ENCODE peak calls at places on chromosomes 13 and 19, in ten cellular contexts. One of them, this sample, is unnamed.

GRCh38 chr13:80039000-80039399 is 301.9 kb downstream of the SPRY2 start:
- DNase-seq in AG04450: no peak
- DNase-seq in OCI-LY7: no peak
- DNase-seq in activated CD8-positive, alpha-beta memory T cell treated with anti-CD3 and anti-CD28 coated beads, Interleukin-2, amount 50 U/mL, for 4 hours: no peak
- DNase-seq in endodermal cell: no peak
- DNase-seq in germinal center: no peak
- DNase-seq in NCI-H1092 treated with DMSO at 0.1 percent for 48 hours: no peak
- DNase-seq in spleen: no peak
- DNase-seq in RCC 7860: no peak
- DNase-seq in activated CD4-positive, alpha-beta T cell treated with anti-CD3 and anti-CD28 coated beads for 24 hours: no peak
- DNase-seq in this sample: no peak

GRCh38 chr13:37070145-37070695 is 10.7 kb upstream of the SUPT20H start:
- DNase-seq in spleen: peak; percentile 51
- DNase-seq in endodermal cell: no peak
- DNase-seq in AG04450: no peak
- DNase-seq in activated CD4-positive, alpha-beta T cell treated with anti-CD3 and anti-CD28 coated beads for 24 hours: no peak
- DNase-seq in OCI-LY7: no peak
- DNase-seq in NCI-H1092 treated with DMSO at 0.1 percent for 48 hours: no peak
- DNase-seq in activated CD8-positive, alpha-beta memory T cell treated with anti-CD3 and anti-CD28 coated beads, Interleukin-2, amount 50 U/mL, for 4 hours: no peak
- DNase-seq in RCC 7860: no peak
- DNase-seq in germinal center: no peak
- DNase-seq in this sample: no peak

GRCh38 chr13:86601351-86601750 is 802.1 kb upstream of the SLITRK6 start:
- DNase-seq in AG04450: no peak
- DNase-seq in NCI-H1092 treated with DMSO at 0.1 percent for 48 hours: no peak
- DNase-seq in activated CD4-positive, alpha-beta T cell treated with anti-CD3 and anti-CD28 coated beads for 24 hours: no peak
- DNase-seq in endodermal cell: no peak
- DNase-seq in RCC 7860: peak; percentile 12
- DNase-seq in activated CD8-positive, alpha-beta memory T cell treated with anti-CD3 and anti-CD28 coated beads, Interleukin-2, amount 50 U/mL, for 4 hours: no peak
- DNase-seq in germinal center: no peak
- DNase-seq in OCI-LY7: no peak
- DNase-seq in spleen: no peak
- DNase-seq in this sample: no peak

GRCh38 chr19:46442808-46443450 is 14.2 kb upstream of the PNMA8C start:
- DNase-seq in germinal center: no peak
- DNase-seq in NCI-H1092 treated with DMSO at 0.1 percent for 48 hours: no peak
- DNase-seq in endodermal cell: no peak
- DNase-seq in AG04450: peak; percentile 44
- DNase-seq in spleen: no peak
- DNase-seq in OCI-LY7: no peak
- DNase-seq in activated CD8-positive, alpha-beta memory T cell treated with anti-CD3 and anti-CD28 coated beads, Interleukin-2, amount 50 U/mL, for 4 hours: no peak
- DNase-seq in activated CD4-positive, alpha-beta T cell treated with anti-CD3 and anti-CD28 coated beads for 24 hours: no peak
- DNase-seq in RCC 7860: peak; percentile 37
- DNase-seq in this sample: no peak

GRCh38 chr13:95121516-95121915 is 179.7 kb downstream of the ABCC4 start:
- DNase-seq in activated CD4-positive, alpha-beta T cell treated with anti-CD3 and anti-CD28 coated beads for 24 hours: no peak
- DNase-seq in OCI-LY7: no peak
- DNase-seq in spleen: no peak
- DNase-seq in germinal center: no peak
- DNase-seq in AG04450: no peak
- DNase-seq in NCI-H1092 treated with DMSO at 0.1 percent for 48 hours: no peak
- DNase-seq in RCC 7860: no peak
- DNase-seq in activated CD8-positive, alpha-beta memory T cell treated with anti-CD3 and anti-CD28 coated beads, Interleukin-2, amount 50 U/mL, for 4 hours: no peak
- DNase-seq in endodermal cell: no peak
- DNase-seq in this sample: no peak

GRCh38 chr19:5978606-5979552 is 939 bp upstream of the RANBP3 start:
- DNase-seq in germinal center: no peak
- DNase-seq in activated CD8-positive, alpha-beta memory T cell treated with anti-CD3 and anti-CD28 coated beads, Interleukin-2, amount 50 U/mL, for 4 hours: no peak
- DNase-seq in OCI-LY7: peak; percentile 29
- DNase-seq in AG04450: no peak
- DNase-seq in NCI-H1092 treated with DMSO at 0.1 percent for 48 hours: no peak
- DNase-seq in endodermal cell: no peak
- DNase-seq in RCC 7860: no peak
- DNase-seq in activated CD4-positive, alpha-beta T cell treated with anti-CD3 and anti-CD28 coated beads for 24 hours: no peak
- DNase-seq in spleen: no peak
- DNase-seq in this sample: no peak

GRCh38 chr13:94267581-94267980 is 211.9 kb downstream of the DCT start:
- DNase-seq in spleen: no peak
- DNase-seq in AG04450: no peak
- DNase-seq in OCI-LY7: no peak
- DNase-seq in germinal center: no peak
- DNase-seq in activated CD4-positive, alpha-beta T cell treated with anti-CD3 and anti-CD28 coated beads for 24 hours: no peak
- DNase-seq in activated CD8-positive, alpha-beta memory T cell treated with anti-CD3 and anti-CD28 coated beads, Interleukin-2, amount 50 U/mL, for 4 hours: no peak
- DNase-seq in NCI-H1092 treated with DMSO at 0.1 percent for 48 hours: peak; percentile 71
- DNase-seq in endodermal cell: no peak
- DNase-seq in RCC 7860: no peak
- DNase-seq in this sample: no peak

GRCh38 chr19:50482886-50483285 is 6.2 kb upstream of the GARIN5A start:
- DNase-seq in AG04450: no peak
- DNase-seq in activated CD8-positive, alpha-beta memory T cell treated with anti-CD3 and anti-CD28 coated beads, Interleukin-2, amount 50 U/mL, for 4 hours: no peak
- DNase-seq in NCI-H1092 treated with DMSO at 0.1 percent for 48 hours: no peak
- DNase-seq in activated CD4-positive, alpha-beta T cell treated with anti-CD3 and anti-CD28 coated beads for 24 hours: no peak
- DNase-seq in RCC 7860: no peak
- DNase-seq in endodermal cell: no peak
- DNase-seq in spleen: peak; percentile 18
- DNase-seq in OCI-LY7: no peak
- DNase-seq in germinal center: no peak
- DNase-seq in this sample: no peak

GRCh38 chr13:24381539-24382265 is 72.3 kb downstream of the C1QTNF9 start:
- DNase-seq in OCI-LY7: no peak
- DNase-seq in spleen: no peak
- DNase-seq in activated CD4-positive, alpha-beta T cell treated with anti-CD3 and anti-CD28 coated beads for 24 hours: no peak
- DNase-seq in NCI-H1092 treated with DMSO at 0.1 percent for 48 hours: no peak
- DNase-seq in RCC 7860: no peak
- DNase-seq in endodermal cell: no peak
- DNase-seq in germinal center: no peak
- DNase-seq in activated CD8-positive, alpha-beta memory T cell treated with anti-CD3 and anti-CD28 coated beads, Interleukin-2, amount 50 U/mL, for 4 hours: no peak
- DNase-seq in AG04450: no peak
- DNase-seq in this sample: no peak

GRCh38 chr13:81636120-81636519 is 1295.2 kb upstream of the SPRY2 start:
- DNase-seq in germinal center: no peak
- DNase-seq in endodermal cell: no peak
- DNase-seq in RCC 7860: no peak
- DNase-seq in OCI-LY7: no peak
- DNase-seq in spleen: no peak
- DNase-seq in activated CD8-positive, alpha-beta memory T cell treated with anti-CD3 and anti-CD28 coated beads, Interleukin-2, amount 50 U/mL, for 4 hours: no peak
- DNase-seq in NCI-H1092 treated with DMSO at 0.1 percent for 48 hours: no peak
- DNase-seq in AG04450: no peak
- DNase-seq in activated CD4-positive, alpha-beta T cell treated with anti-CD3 and anti-CD28 coated beads for 24 hours: no peak
- DNase-seq in this sample: no peak

GRCh38 chr13:86856996-86857395 is 814.2 kb upstream of the SLITRK5 start:
- DNase-seq in endodermal cell: no peak
- DNase-seq in activated CD4-positive, alpha-beta T cell treated with anti-CD3 and anti-CD28 coated beads for 24 hours: no peak
- DNase-seq in NCI-H1092 treated with DMSO at 0.1 percent for 48 hours: no peak
- DNase-seq in RCC 7860: no peak
- DNase-seq in AG04450: peak; percentile 13
- DNase-seq in spleen: no peak
- DNase-seq in germinal center: no peak
- DNase-seq in activated CD8-positive, alpha-beta memory T cell treated with anti-CD3 and anti-CD28 coated beads, Interleukin-2, amount 50 U/mL, for 4 hours: no peak
- DNase-seq in OCI-LY7: no peak
- DNase-seq in this sample: peak; percentile 59

GRCh38 chr13:112893570-112894422 is 75.2 kb upstream of the MCF2L start:
- DNase-seq in activated CD8-positive, alpha-beta memory T cell treated with anti-CD3 and anti-CD28 coated beads, Interleukin-2, amount 50 U/mL, for 4 hours: no peak
- DNase-seq in OCI-LY7: no peak
- DNase-seq in AG04450: no peak
- DNase-seq in RCC 7860: peak; percentile 25
- DNase-seq in NCI-H1092 treated with DMSO at 0.1 percent for 48 hours: peak; percentile 51
- DNase-seq in endodermal cell: peak; percentile 93
- DNase-seq in germinal center: peak; percentile 77
- DNase-seq in activated CD4-positive, alpha-beta T cell treated with anti-CD3 and anti-CD28 coated beads for 24 hours: no peak
- DNase-seq in spleen: peak; percentile 87
- DNase-seq in this sample: peak; percentile 76

GRCh38 chr13:41026806-41027205 is 7.7 kb upstream of the ELF1 start:
- DNase-seq in activated CD8-positive, alpha-beta memory T cell treated with anti-CD3 and anti-CD28 coated beads, Interleukin-2, amount 50 U/mL, for 4 hours: no peak
- DNase-seq in activated CD4-positive, alpha-beta T cell treated with anti-CD3 and anti-CD28 coated beads for 24 hours: no peak
- DNase-seq in spleen: no peak
- DNase-seq in NCI-H1092 treated with DMSO at 0.1 percent for 48 hours: no peak
- DNase-seq in AG04450: no peak
- DNase-seq in endodermal cell: no peak
- DNase-seq in OCI-LY7: no peak
- DNase-seq in RCC 7860: no peak
- DNase-seq in germinal center: no peak
- DNase-seq in this sample: no peak

GRCh38 chr19:28643284-28643683 is 569.7 kb downstream of the UQCRFS1 start:
- DNase-seq in germinal center: no peak
- DNase-seq in AG04450: no peak
- DNase-seq in RCC 7860: no peak
- DNase-seq in activated CD8-positive, alpha-beta memory T cell treated with anti-CD3 and anti-CD28 coated beads, Interleukin-2, amount 50 U/mL, for 4 hours: no peak
- DNase-seq in spleen: no peak
- DNase-seq in NCI-H1092 treated with DMSO at 0.1 percent for 48 hours: no peak
- DNase-seq in OCI-LY7: no peak
- DNase-seq in activated CD4-positive, alpha-beta T cell treated with anti-CD3 and anti-CD28 coated beads for 24 hours: no peak
- DNase-seq in endodermal cell: no peak
- DNase-seq in this sample: no peak

GRCh38 chr13:113786262-113786841 is 27.3 kb downstream of the TMEM255B start:
- DNase-seq in activated CD4-positive, alpha-beta T cell treated with anti-CD3 and anti-CD28 coated beads for 24 hours: no peak
- DNase-seq in spleen: peak; percentile 38
- DNase-seq in AG04450: peak; percentile 29
- DNase-seq in activated CD8-positive, alpha-beta memory T cell treated with anti-CD3 and anti-CD28 coated beads, Interleukin-2, amount 50 U/mL, for 4 hours: peak; percentile 9
- DNase-seq in germinal center: no peak
- DNase-seq in NCI-H1092 treated with DMSO at 0.1 percent for 48 hours: no peak
- DNase-seq in OCI-LY7: no peak
- DNase-seq in endodermal cell: peak; percentile 18
- DNase-seq in RCC 7860: peak; percentile 9
- DNase-seq in this sample: no peak

GRCh38 chr13:109922518-109922917 is 136.1 kb upstream of the IRS2 start:
- DNase-seq in germinal center: no peak
- DNase-seq in endodermal cell: no peak
- DNase-seq in RCC 7860: no peak
- DNase-seq in OCI-LY7: no peak
- DNase-seq in AG04450: no peak
- DNase-seq in spleen: no peak
- DNase-seq in activated CD8-positive, alpha-beta memory T cell treated with anti-CD3 and anti-CD28 coated beads, Interleukin-2, amount 50 U/mL, for 4 hours: no peak
- DNase-seq in NCI-H1092 treated with DMSO at 0.1 percent for 48 hours: no peak
- DNase-seq in activated CD4-positive, alpha-beta T cell treated with anti-CD3 and anti-CD28 coated beads for 24 hours: no peak
- DNase-seq in this sample: no peak

GRCh38 chr19:34365463-34366401 is 736 bp downstream of the GPI start:
- DNase-seq in AG04450: no peak
- DNase-seq in endodermal cell: peak; percentile 72
- DNase-seq in NCI-H1092 treated with DMSO at 0.1 percent for 48 hours: peak; percentile 13
- DNase-seq in RCC 7860: no peak
- DNase-seq in OCI-LY7: peak; percentile 36
- DNase-seq in spleen: peak; percentile 86
- DNase-seq in activated CD4-positive, alpha-beta T cell treated with anti-CD3 and anti-CD28 coated beads for 24 hours: no peak
- DNase-seq in activated CD8-positive, alpha-beta memory T cell treated with anti-CD3 and anti-CD28 coated beads, Interleukin-2, amount 50 U/mL, for 4 hours: peak; percentile 24
- DNase-seq in germinal center: peak; percentile 24
- DNase-seq in this sample: peak; percentile 51

GRCh38 chr13:92716749-92717148 is 509.9 kb upstream of the GPC6 start:
- DNase-seq in spleen: no peak
- DNase-seq in germinal center: no peak
- DNase-seq in OCI-LY7: no peak
- DNase-seq in activated CD4-positive, alpha-beta T cell treated with anti-CD3 and anti-CD28 coated beads for 24 hours: no peak
- DNase-seq in NCI-H1092 treated with DMSO at 0.1 percent for 48 hours: no peak
- DNase-seq in AG04450: no peak
- DNase-seq in RCC 7860: peak; percentile 9
- DNase-seq in activated CD8-positive, alpha-beta memory T cell treated with anti-CD3 and anti-CD28 coated beads, Interleukin-2, amount 50 U/mL, for 4 hours: no peak
- DNase-seq in endodermal cell: no peak
- DNase-seq in this sample: peak; percentile 11

GRCh38 chr13:40528881-40529280 is 137.6 kb downstream of the FOXO1 start:
- DNase-seq in activated CD4-positive, alpha-beta T cell treated with anti-CD3 and anti-CD28 coated beads for 24 hours: no peak
- DNase-seq in OCI-LY7: no peak
- DNase-seq in activated CD8-positive, alpha-beta memory T cell treated with anti-CD3 and anti-CD28 coated beads, Interleukin-2, amount 50 U/mL, for 4 hours: no peak
- DNase-seq in AG04450: no peak
- DNase-seq in spleen: no peak
- DNase-seq in germinal center: no peak
- DNase-seq in NCI-H1092 treated with DMSO at 0.1 percent for 48 hours: no peak
- DNase-seq in endodermal cell: no peak
- DNase-seq in RCC 7860: peak; percentile 4
- DNase-seq in this sample: no peak

GRCh38 chr13:29369060-29369743 is 226.3 kb downstream of the SLC7A1 start:
- DNase-seq in activated CD4-positive, alpha-beta T cell treated with anti-CD3 and anti-CD28 coated beads for 24 hours: no peak
- DNase-seq in OCI-LY7: peak; percentile 75
- DNase-seq in spleen: no peak
- DNase-seq in NCI-H1092 treated with DMSO at 0.1 percent for 48 hours: peak; percentile 3
- DNase-seq in activated CD8-positive, alpha-beta memory T cell treated with anti-CD3 and anti-CD28 coated beads, Interleukin-2, amount 50 U/mL, for 4 hours: no peak
- DNase-seq in endodermal cell: peak; percentile 69
- DNase-seq in germinal center: peak; percentile 12
- DNase-seq in RCC 7860: peak; percentile 6
- DNase-seq in AG04450: no peak
- DNase-seq in this sample: peak; percentile 68

GRCh38 chr19:33486407-33486806 is 35.2 kb downstream of the PEPD start:
- DNase-seq in activated CD4-positive, alpha-beta T cell treated with anti-CD3 and anti-CD28 coated beads for 24 hours: no peak
- DNase-seq in NCI-H1092 treated with DMSO at 0.1 percent for 48 hours: no peak
- DNase-seq in RCC 7860: no peak
- DNase-seq in AG04450: no peak
- DNase-seq in germinal center: no peak
- DNase-seq in endodermal cell: no peak
- DNase-seq in spleen: peak; percentile 49
- DNase-seq in activated CD8-positive, alpha-beta memory T cell treated with anti-CD3 and anti-CD28 coated beads, Interleukin-2, amount 50 U/mL, for 4 hours: peak; percentile 11
- DNase-seq in OCI-LY7: no peak
- DNase-seq in this sample: no peak

GRCh38 chr13:60583911-60584753 is 187.1 kb downstream of the TDRD3 start:
- DNase-seq in activated CD8-positive, alpha-beta memory T cell treated with anti-CD3 and anti-CD28 coated beads, Interleukin-2, amount 50 U/mL, for 4 hours: no peak
- DNase-seq in RCC 7860: no peak
- DNase-seq in germinal center: no peak
- DNase-seq in AG04450: peak; percentile 29
- DNase-seq in spleen: no peak
- DNase-seq in OCI-LY7: no peak
- DNase-seq in activated CD4-positive, alpha-beta T cell treated with anti-CD3 and anti-CD28 coated beads for 24 hours: no peak
- DNase-seq in NCI-H1092 treated with DMSO at 0.1 percent for 48 hours: no peak
- DNase-seq in endodermal cell: peak; percentile 77
- DNase-seq in this sample: peak; percentile 83

GRCh38 chr13:114004416-114005205 is 30.7 kb upstream of the C13orf46 start:
- DNase-seq in NCI-H1092 treated with DMSO at 0.1 percent for 48 hours: no peak
- DNase-seq in spleen: peak; percentile 61
- DNase-seq in activated CD4-positive, alpha-beta T cell treated with anti-CD3 and anti-CD28 coated beads for 24 hours: no peak
- DNase-seq in AG04450: no peak
- DNase-seq in activated CD8-positive, alpha-beta memory T cell treated with anti-CD3 and anti-CD28 coated beads, Interleukin-2, amount 50 U/mL, for 4 hours: no peak
- DNase-seq in germinal center: no peak
- DNase-seq in OCI-LY7: no peak
- DNase-seq in RCC 7860: no peak
- DNase-seq in endodermal cell: no peak
- DNase-seq in this sample: no peak

GRCh38 chr13:35210234-35210633 is 266.3 kb downstream of the MAB21L1 start:
- DNase-seq in NCI-H1092 treated with DMSO at 0.1 percent for 48 hours: no peak
- DNase-seq in spleen: no peak
- DNase-seq in activated CD8-positive, alpha-beta memory T cell treated with anti-CD3 and anti-CD28 coated beads, Interleukin-2, amount 50 U/mL, for 4 hours: no peak
- DNase-seq in RCC 7860: no peak
- DNase-seq in activated CD4-positive, alpha-beta T cell treated with anti-CD3 and anti-CD28 coated beads for 24 hours: no peak
- DNase-seq in OCI-LY7: no peak
- DNase-seq in germinal center: no peak
- DNase-seq in endodermal cell: no peak
- DNase-seq in AG04450: no peak
- DNase-seq in this sample: no peak

GRCh38 chr19:35805518-35806102 is 7.0 kb downstream of the PRODH2 start:
- DNase-seq in AG04450: no peak
- DNase-seq in activated CD4-positive, alpha-beta T cell treated with anti-CD3 and anti-CD28 coated beads for 24 hours: no peak
- DNase-seq in endodermal cell: no peak
- DNase-seq in NCI-H1092 treated with DMSO at 0.1 percent for 48 hours: peak; percentile 72
- DNase-seq in spleen: no peak
- DNase-seq in OCI-LY7: no peak
- DNase-seq in activated CD8-positive, alpha-beta memory T cell treated with anti-CD3 and anti-CD28 coated beads, Interleukin-2, amount 50 U/mL, for 4 hours: no peak
- DNase-seq in RCC 7860: no peak
- DNase-seq in germinal center: no peak
- DNase-seq in this sample: no peak

GRCh38 chr13:30423891-30424290 is 1.6 kb downstream of the UBE2L5 start:
- DNase-seq in endodermal cell: no peak
- DNase-seq in RCC 7860: no peak
- DNase-seq in AG04450: no peak
- DNase-seq in activated CD8-positive, alpha-beta memory T cell treated with anti-CD3 and anti-CD28 coated beads, Interleukin-2, amount 50 U/mL, for 4 hours: no peak
- DNase-seq in germinal center: no peak
- DNase-seq in OCI-LY7: no peak
- DNase-seq in spleen: no peak
- DNase-seq in NCI-H1092 treated with DMSO at 0.1 percent for 48 hours: no peak
- DNase-seq in activated CD4-positive, alpha-beta T cell treated with anti-CD3 and anti-CD28 coated beads for 24 hours: no peak
- DNase-seq in this sample: no peak

GRCh38 chr13:97695684-97696083 is 257.8 kb upstream of the IPO5 start:
- DNase-seq in RCC 7860: peak; percentile 36
- DNase-seq in AG04450: no peak
- DNase-seq in germinal center: no peak
- DNase-seq in endodermal cell: no peak
- DNase-seq in activated CD8-positive, alpha-beta memory T cell treated with anti-CD3 and anti-CD28 coated beads, Interleukin-2, amount 50 U/mL, for 4 hours: no peak
- DNase-seq in spleen: no peak
- DNase-seq in activated CD4-positive, alpha-beta T cell treated with anti-CD3 and anti-CD28 coated beads for 24 hours: no peak
- DNase-seq in NCI-H1092 treated with DMSO at 0.1 percent for 48 hours: no peak
- DNase-seq in OCI-LY7: no peak
- DNase-seq in this sample: no peak

GRCh38 chr19:38985262-38985661 is 9.7 kb upstream of the FBXO17 start:
- DNase-seq in RCC 7860: no peak
- DNase-seq in activated CD8-positive, alpha-beta memory T cell treated with anti-CD3 and anti-CD28 coated beads, Interleukin-2, amount 50 U/mL, for 4 hours: no peak
- DNase-seq in endodermal cell: no peak
- DNase-seq in AG04450: no peak
- DNase-seq in activated CD4-positive, alpha-beta T cell treated with anti-CD3 and anti-CD28 coated beads for 24 hours: no peak
- DNase-seq in OCI-LY7: no peak
- DNase-seq in spleen: no peak
- DNase-seq in NCI-H1092 treated with DMSO at 0.1 percent for 48 hours: no peak
- DNase-seq in germinal center: no peak
- DNase-seq in this sample: peak; percentile 28